ENCODE peak calls at places on chromosomes 1 and 21, in five cellular contexts. E is T-helper 9 cell, S is cardiac septum, H is astrocyte of the hippocampus, Q is pancreas. K is an unnamed sample.

GRCh38 chr1:109181085-109181806 is 32.5 kb upstream of the SARS1 start:
- DNase-seq in E (no peak), S (no peak), H (peak), Q (no peak), K (no peak)

GRCh38 chr1:23896491-23896890 is 16.7 kb downstream of the CNR2 start:
- DNase-seq in E (no peak), S (no peak), H (no peak), Q (no peak), K (no peak)

GRCh38 chr1:169513208-169513607 is 27.5 kb upstream of the SLC19A2 start:
- DNase-seq in E (no peak), S (no peak), H (no peak), Q (no peak), K (no peak)

GRCh38 chr21:40254540-40255455 is 387.6 kb downstream of the PCP4 start:
- DNase-seq in E (no peak), S (no peak), H (peak), Q (no peak), K (no peak)

GRCh38 chr1:203643213-203644045 is 16.8 kb downstream of the ATP2B4 start:
- DNase-seq in E (no peak), S (no peak), H (no peak), Q (no peak), K (no peak)

GRCh38 chr1:246317723-246318359 is 189.2 kb downstream of the SMYD3 start:
- DNase-seq in E (no peak), S (no peak), H (peak), Q (no peak), K (no peak)

GRCh38 chr1:38827299-38827698 is 32.3 kb downstream of the RRAGC start:
- DNase-seq in E (no peak), S (no peak), H (no peak), Q (no peak), K (no peak)

GRCh38 chr1:1616045-1616821 is 933 bp downstream of the MIB2 start:
- DNase-seq in E (peak), S (no peak), H (peak), Q (peak), K (no peak)

GRCh38 chr1:201042663-201043461 is 19.3 kb upstream of the KIF21B start:
- DNase-seq in E (peak), S (no peak), H (peak), Q (no peak), K (peak)

GRCh38 chr1:155012052-155012546 is 9.5 kb downstream of the ZBTB7B start:
- DNase-seq in E (no peak), S (no peak), H (peak), Q (no peak), K (no peak)

GRCh38 chr21:45430521-45431501 is 25.8 kb downstream of the COL18A1 start:
- DNase-seq in E (no peak), S (no peak), H (peak), Q (peak), K (no peak)

GRCh38 chr1:220833436-220833835 is 45.8 kb upstream of the HLX start:
- DNase-seq in E (no peak), S (no peak), H (no peak), Q (no peak), K (no peak)

GRCh38 chr1:39310015-39310414 is 105.5 kb downstream of the MACF1 start:
- DNase-seq in E (no peak), S (no peak), H (no peak), Q (no peak), K (no peak)

GRCh38 chr1:16719571-16720402 is 20.5 kb upstream of the RNU1-4 start:
- DNase-seq in E (no peak), S (no peak), H (peak), Q (peak), K (no peak)

GRCh38 chr1:182054698-182055326 is 6.7 kb downstream of the ZNF648 start:
- DNase-seq in E (peak), S (no peak), H (peak), Q (no peak), K (peak)

GRCh38 chr1:203870256-203870655 is 8.9 kb downstream of the SNRPE start:
- DNase-seq in E (no peak), S (no peak), H (no peak), Q (no peak), K (no peak)

GRCh38 chr1:111145963-111146768 is 6.1 kb downstream of the CEPT1 start:
- DNase-seq in E (no peak), S (no peak), H (no peak), Q (no peak), K (no peak)

GRCh38 chr1:179393721-179394120 is 27.9 kb downstream of the AXDND1 start:
- DNase-seq in E (no peak), S (no peak), H (no peak), Q (no peak), K (no peak)

GRCh38 chr1:38489844-38490270 is 369.7 kb downstream of the RRAGC start:
- DNase-seq in E (peak), S (no peak), H (peak), Q (no peak), K (peak)

GRCh38 chr21:37550618-37551405 is 184.2 kb downstream of the DYRK1A start:
- DNase-seq in E (no peak), S (peak), H (no peak), Q (no peak), K (no peak)

GRCh38 chr1:58136502-58136901 is 410.0 kb downstream of the OMA1 start:
- DNase-seq in E (no peak), S (no peak), H (no peak), Q (no peak), K (no peak)

GRCh38 chr1:223678841-223679240 is 13.3 kb upstream of the CAPN8 start:
- DNase-seq in E (no peak), S (no peak), H (no peak), Q (no peak), K (no peak)

GRCh38 chr1:157195521-157196244 is 57.5 kb upstream of the ETV3 start:
- DNase-seq in E (no peak), S (no peak), H (no peak), Q (no peak), K (no peak)

GRCh38 chr1:204782118-204782700 is 88.5 kb upstream of the NFASC start:
- DNase-seq in E (no peak), S (no peak), H (peak), Q (no peak), K (no peak)

GRCh38 chr1:245748246-245748645 is 593.5 kb downstream of the KIF26B start:
- DNase-seq in E (no peak), S (no peak), H (peak), Q (no peak), K (no peak)

GRCh38 chr1:12052008-12052573 is 11.0 kb upstream of the TNFRSF8 start:
- DNase-seq in E (no peak), S (peak), H (peak), Q (peak), K (no peak)

GRCh38 chr1:23419180-23419579 is 5.4 kb downstream of the TCEA3 start:
- DNase-seq in E (no peak), S (no peak), H (no peak), Q (no peak), K (no peak)

K was measured in effector CD4-positive, alpha-beta T cell.